ENCODE peak calls at places on chromosomes 2 and 18, in four cellular contexts. J is psoas muscle, Y is C1 segment of cervical spinal cord, L is fibroblast of the conjunctiva. B is an unnamed sample.

GRCh38 chr2:3456125-3456524 is 63.2 kb downstream of the ADI1 start:
- DNase-seq in J (peak; percentile 32), Y (no peak), L (no peak), B (no peak)

GRCh38 chr2:56680971-56681631 is 497.3 kb downstream of the CCDC85A start:
- DNase-seq in J (no peak), Y (no peak), L (peak; percentile 21), B (peak; percentile 24)

GRCh38 chr2:231522418-231523180 is 7.6 kb downstream of the NMUR1 start:
- DNase-seq in J (no peak), Y (peak; percentile 68), L (no peak), B (peak; percentile 39)

GRCh38 chr2:232667989-232668583 is 29.0 kb upstream of the GIGYF2 start:
- DNase-seq in J (no peak), Y (peak; percentile 57), L (no peak), B (no peak)

GRCh38 chr2:177604291-177605065 is 211.9 kb downstream of the AGPS start:
- DNase-seq in J (no peak), Y (peak; percentile 16), L (peak; percentile 65), B (peak; percentile 67)

GRCh38 chr18:70907673-70908072 is 618.8 kb downstream of the SOCS6 start:
- DNase-seq in J (no peak), Y (no peak), L (peak; percentile 1), B (no peak)

GRCh38 chr2:158011055-158011771 is 90.5 kb upstream of the UPP2 start:
- DNase-seq in J (no peak), Y (no peak), L (no peak), B (no peak)

GRCh38 chr2:217975626-217976025 is 27.2 kb downstream of the TNS1 start:
- DNase-seq in J (no peak), Y (no peak), L (no peak), B (no peak)

GRCh38 chr18:500230-500555 is 308 bp downstream of the COLEC12 start:
- DNase-seq in J (no peak), Y (no peak), L (peak; percentile 33), B (no peak)

GRCh38 chr2:24050041-24050655 is 607 bp downstream of the FKBP1B start:
- DNase-seq in J (peak; percentile 55), Y (no peak), L (no peak), B (no peak)

GRCh38 chr2:19933351-19933981 is 31.7 kb upstream of the TTC32 start:
- DNase-seq in J (no peak), Y (no peak), L (peak; percentile 54), B (peak; percentile 21)

GRCh38 chr2:27911458-27912210 is 21.1 kb downstream of the BABAM2 start:
- DNase-seq in J (no peak), Y (no peak), L (no peak), B (no peak)

GRCh38 chr18:43571078-43571689 is 293.9 kb upstream of the SYT4 start:
- DNase-seq in J (no peak), Y (no peak), L (peak; percentile 34), B (peak; percentile 14)

GRCh38 chr2:96699621-96700020 is 40.2 kb downstream of the LMAN2L start:
- DNase-seq in J (no peak), Y (no peak), L (no peak), B (no peak)

GRCh38 chr2:73297151-73297559 is 3.8 kb upstream of the EGR4 start:
- DNase-seq in J (no peak), Y (no peak), L (no peak), B (no peak)

GRCh38 chr2:150480971-150481830 is 6.3 kb downstream of the RND3 start:
- DNase-seq in J (no peak), Y (no peak), L (no peak), B (no peak)

GRCh38 chr18:68267583-68267982 is 447.3 kb downstream of the TMX3 start:
- DNase-seq in J (no peak), Y (no peak), L (peak; percentile 13), B (peak; percentile 34)

GRCh38 chr18:72700961-72701710 is 157.0 kb upstream of the CBLN2 start:
- DNase-seq in J (no peak), Y (no peak), L (peak; percentile 4), B (peak; percentile 7)

GRCh38 chr18:79682896-79683625 is 3.5 kb downstream of the CTDP1 start:
- DNase-seq in J (no peak), Y (no peak), L (no peak), B (no peak)

GRCh38 chr18:44729631-44730101 is 49.0 kb downstream of the SETBP1 start:
- DNase-seq in J (no peak), Y (no peak), L (no peak), B (peak; percentile 50)

GRCh38 chr2:240648650-240649275 is 23.5 kb downstream of the GPR35 start:
- DNase-seq in J (peak; percentile 17), Y (no peak), L (no peak), B (no peak)

GRCh38 chr2:7269993-7270392 is 352.8 kb downstream of the RNF144A start:
- DNase-seq in J (no peak), Y (no peak), L (no peak), B (no peak)

GRCh38 chr2:106189764-106190468 is 4.2 kb downstream of the UXS1 start:
- DNase-seq in J (no peak), Y (no peak), L (peak; percentile 10), B (no peak)

GRCh38 chr2:69692424-69692823 is 48.9 kb upstream of the AAK1 start:
- DNase-seq in J (no peak), Y (no peak), L (peak; percentile 6), B (no peak)

GRCh38 chr2:164725542-164725941 is 104.3 kb upstream of the GRB14 start:
- DNase-seq in J (no peak), Y (no peak), L (no peak), B (no peak)

GRCh38 chr2:206981739-206982336 is 42.5 kb downstream of the CPO start:
- DNase-seq in J (peak; percentile 82), Y (peak; percentile 78), L (peak; percentile 62), B (peak; percentile 46)

GRCh38 chr2:168457177-168457905 is 1.3 kb downstream of the CERS6 start:
- DNase-seq in J (no peak), Y (no peak), L (no peak), B (no peak)

GRCh38 chr2:134275058-134275862 is 21.4 kb downstream of the MGAT5 start:
- DNase-seq in J (no peak), Y (no peak), L (no peak), B (no peak)

GRCh38 chr18:2653467-2653866 is 2.1 kb upstream of the SMCHD1 start:
- DNase-seq in J (no peak), Y (no peak), L (no peak), B (no peak)

GRCh38 chr2:171669121-171669520 is 18.1 kb upstream of the DYNC1I2 start:
- DNase-seq in J (no peak), Y (peak; percentile 6), L (no peak), B (no peak)

GRCh38 chr2:230932556-230933511 is 7.8 kb upstream of the GPR55 start:
- DNase-seq in J (peak; percentile 87), Y (no peak), L (peak; percentile 36), B (no peak)

GRCh38 chr2:241068942-241069810 is 32.9 kb downstream of the MTERF4 start:
- DNase-seq in J (no peak), Y (no peak), L (no peak), B (no peak)

GRCh38 chr2:233620204-233620603 is 2.8 kb downstream of the UGT1A8 start:
- DNase-seq in J (no peak), Y (no peak), L (no peak), B (no peak)

GRCh38 chr2:27072950-27073349 is 1.5 kb upstream of the OST4 start:
- DNase-seq in J (no peak), Y (no peak), L (no peak), B (no peak)

GRCh38 chr2:96799623-96799935 is 16.5 kb upstream of the CNNM3 start:
- DNase-seq in J (peak; percentile 28), Y (no peak), L (no peak), B (no peak)